ENCODE peak calls at places on chromosomes 3 and 15, in five cellular contexts. U is endothelial cell, O is foreskin fibroblast, D is dorsolateral prefrontal cortex, F is coronary artery. V is an unnamed sample.

GRCh38 chr15:61839541-61839940 is 220.7 kb downstream of the VPS13C start:
- DNase-seq in O (no peak), F (no peak), U (no peak), D (no peak), V (peak)

GRCh38 chr3:120678331-120678845 is 3.7 kb downstream of the HGD start:
- DNase-seq in U (no peak), D (no peak), O (peak), F (no peak), V (peak)

GRCh38 chr3:128568602-128569490 is 75.8 kb upstream of the GATA2 start:
- DNase-seq in F (no peak), U (no peak), O (no peak), D (no peak), V (no peak)

GRCh38 chr3:56725175-56725574 is 42.1 kb upstream of the TASOR start:
- DNase-seq in F (no peak), D (no peak), U (no peak), O (no peak), V (no peak)

GRCh38 chr3:54853573-54854404 is 74.1 kb downstream of the LRTM1 start:
- DNase-seq in F (no peak), U (peak), O (peak), D (peak), V (peak)

GRCh38 chr15:58698887-58699641 is 50.4 kb downstream of the ADAM10 start:
- DNase-seq in D (no peak), F (no peak), U (no peak), O (no peak), V (no peak)

GRCh38 chr15:29242466-29243242 is 27.0 kb downstream of the NSMCE3 start:
- DNase-seq in D (no peak), U (no peak), O (peak), F (no peak), V (peak)

GRCh38 chr3:14150491-14151230 is 25.8 kb downstream of the TMEM43 start:
- DNase-seq in F (no peak), O (peak), U (no peak), D (no peak), V (no peak)

GRCh38 chr15:60563539-60564404 is 84.8 kb upstream of the ICE2 start:
- DNase-seq in D (no peak), U (no peak), O (no peak), F (no peak), V (no peak)

GRCh38 chr3:184188080-184188479 is 2.1 kb downstream of the ABCF3 start:
- DNase-seq in F (no peak), U (no peak), D (no peak), O (no peak), V (no peak)

GRCh38 chr3:12954891-12955650 is 113.7 kb upstream of the RPL32 start:
- DNase-seq in U (no peak), F (peak), D (no peak), O (peak), V (peak)

GRCh38 chr3:159077860-159078259 is 276.0 kb downstream of the MFSD1 start:
- DNase-seq in F (no peak), O (peak), U (no peak), D (no peak), V (no peak)

GRCh38 chr3:64152100-64152499 is 73.2 kb downstream of the PRICKLE2 start:
- DNase-seq in O (peak), D (no peak), U (no peak), F (no peak), V (peak)

GRCh38 chr3:13655074-13655913 is 106.4 kb downstream of the FBLN2 start:
- DNase-seq in O (peak), U (peak), F (no peak), D (no peak), V (peak)

GRCh38 chr15:56040081-56041035 is 46.9 kb upstream of the NEDD4 start:
- DNase-seq in D (no peak), O (peak), U (no peak), F (no peak), V (peak)

GRCh38 chr3:117128133-117128532 is 418.6 kb downstream of the TUSC7 start:
- DNase-seq in U (no peak), F (no peak), D (no peak), O (no peak), V (no peak)

GRCh38 chr3:186108106-186108940 is 566 bp downstream of the ETV5 start:
- DNase-seq in O (peak), D (peak), U (peak), F (peak), V (peak)

GRCh38 chr3:97967966-97968365 is 4.3 kb downstream of the RIOX2 start:
- DNase-seq in D (no peak), O (no peak), F (no peak), U (no peak), V (no peak)
- TF ChIP-seq CTCF in D (no peak), O (no peak), F (no peak), U (no peak), V (peak)

DNA sequence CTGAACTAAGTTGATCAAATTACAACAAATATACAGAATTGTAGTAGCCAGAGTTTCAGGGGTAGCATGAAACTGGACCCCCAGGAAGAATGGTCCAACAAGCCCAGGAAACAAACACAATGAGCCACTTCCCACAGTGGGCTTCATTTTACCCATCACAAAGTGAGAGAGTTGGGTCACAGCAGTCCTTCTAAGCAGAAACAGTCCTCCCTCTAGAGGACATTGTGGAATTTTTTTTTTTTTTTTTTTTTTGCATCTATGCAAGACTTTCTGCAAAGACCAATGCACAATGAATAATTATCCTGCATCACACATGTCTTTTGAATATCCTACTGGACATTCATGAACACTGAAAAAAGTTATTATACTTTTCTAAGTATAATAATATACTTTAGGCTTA is 73.8 kb upstream of the ATP13A5 start:
- DNase-seq in F (no peak), O (no peak), U (no peak), D (no peak), V (no peak)
- TF ChIP-seq CTCF in F (no peak), O (no peak), U (peak), D (peak), V (peak)

DNA sequence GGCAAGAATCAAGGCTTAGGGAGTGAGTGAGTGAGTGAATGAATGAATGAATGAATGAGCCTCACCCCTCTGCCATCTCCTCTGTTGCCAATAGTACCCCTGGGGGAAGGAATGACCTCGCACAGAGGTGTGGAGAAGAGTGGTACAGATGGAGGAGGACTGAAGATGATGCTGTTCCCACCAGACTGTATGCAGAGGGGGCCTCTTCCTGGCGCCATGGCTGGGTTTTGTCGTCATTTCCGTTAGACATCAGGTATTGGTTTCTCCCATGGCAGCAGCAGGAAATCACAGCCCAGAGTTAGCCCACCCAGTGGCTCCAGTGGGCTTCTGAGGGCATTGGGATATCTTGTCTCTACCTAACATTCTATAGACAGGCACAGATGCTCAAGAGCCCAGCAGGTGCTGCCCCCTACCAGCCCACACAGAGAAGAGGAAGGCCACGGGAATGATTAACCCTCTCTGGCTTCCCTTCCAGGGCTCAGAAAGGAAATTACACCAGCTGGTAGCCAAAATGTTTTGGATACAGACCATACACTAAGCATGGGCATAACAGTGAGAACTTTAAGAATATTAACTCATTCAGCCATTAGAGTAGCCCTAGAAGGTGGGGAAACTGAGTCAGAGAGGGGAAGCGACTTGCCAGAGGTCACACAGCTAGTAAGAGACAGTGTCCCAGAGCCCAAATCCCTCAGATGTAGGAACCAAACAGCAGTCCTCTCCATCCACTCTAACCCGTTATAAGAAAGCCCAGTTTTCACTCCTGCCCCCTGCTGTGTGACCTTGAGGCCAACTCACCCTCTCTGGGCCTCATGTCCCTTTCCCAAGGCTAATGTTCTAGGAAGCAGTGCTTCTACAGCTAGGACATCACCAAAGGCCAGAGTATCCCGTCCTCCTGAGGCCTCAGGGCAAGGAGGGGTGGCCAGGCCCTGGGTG is 109.6 kb upstream of the SLC6A11 start:
- DNase-seq in U (peak), D (no peak), F (no peak), O (no peak), V (no peak)
- TF ChIP-seq CTCF in U (no peak), D (no peak), F (no peak), O (no peak), V (no peak)

GRCh38 chr3:47512416-47513124 is 942 bp downstream of the ELP6 start:
- DNase-seq in D (no peak), F (no peak), O (peak), U (peak), V (peak)

GRCh38 chr3:47517937-47518336 is 4.4 kb upstream of the ELP6 start:
- DNase-seq in U (no peak), D (no peak), F (no peak), O (no peak), V (no peak)

GRCh38 chr3:47515100-47515499 is 1.6 kb upstream of the ELP6 start:
- DNase-seq in U (no peak), D (no peak), F (no peak), O (no peak), V (no peak)

GRCh38 chr3:47515864-47516319 is 2.4 kb upstream of the ELP6 start:
- DNase-seq in O (peak), F (no peak), U (no peak), D (no peak), V (no peak)

DNA sequence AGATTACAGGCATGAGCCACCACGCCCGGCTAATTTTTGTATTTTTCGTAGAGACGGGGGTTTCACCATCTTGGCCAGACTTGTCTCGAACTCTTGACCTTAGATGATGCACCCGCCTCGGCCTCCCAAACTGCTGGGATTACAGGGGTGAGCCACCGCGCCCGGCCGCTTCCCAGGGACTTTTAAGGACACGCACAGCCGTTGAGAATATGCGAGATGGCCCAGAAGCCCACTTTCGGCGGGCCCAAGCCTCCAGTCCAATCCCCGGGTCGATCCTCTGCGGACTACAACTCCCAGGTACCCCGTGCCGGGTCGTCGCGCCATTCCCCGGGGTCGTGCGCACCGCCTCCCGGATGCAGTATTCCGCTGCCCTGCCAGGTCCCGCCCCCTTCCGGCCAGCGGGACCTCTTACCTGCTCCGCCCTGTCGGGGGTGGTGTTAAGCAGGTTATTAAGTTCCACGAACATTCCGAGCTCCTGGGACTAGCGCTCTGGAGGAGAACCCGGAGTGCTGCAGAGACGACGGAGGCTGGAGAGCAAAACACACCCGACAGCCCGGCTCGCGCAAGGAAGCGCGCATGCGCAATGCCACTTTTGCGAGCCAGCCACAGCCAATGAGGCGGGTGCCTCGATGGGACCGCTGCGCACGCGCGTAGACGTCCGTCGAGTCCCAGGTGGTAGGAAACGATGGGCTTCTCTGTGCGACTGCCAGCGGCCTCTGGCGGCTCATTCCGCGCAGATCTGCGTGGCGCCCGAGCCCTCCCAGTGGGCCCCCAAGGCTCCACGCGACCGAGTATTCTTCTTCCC is at the start of gene ELP6:
- DNase-seq in D (peak), U (peak), O (peak), F (peak), V (peak)
- TF ChIP-seq CTCF in D (peak), U (peak), O (peak), F (no peak), V (peak)

GRCh38 chr15:66908503-66909095 is 156.8 kb upstream of the SMAD3 start:
- DNase-seq in O (peak), F (peak), D (no peak), U (no peak), V (no peak)
- TF ChIP-seq CTCF in O (no peak), F (no peak), D (no peak), U (no peak), V (no peak)

V was measured in cardiac fibroblast.